ENCODE peak calls at places on chromosomes 3 and 15, in six cellular contexts. One of them, this sample, is unnamed.
A peak's percentile ranks its signal among the peaks of the same experiment; 100 is the strongest.

GRCh38 chr15:87877114-87877810 is 379.3 kb downstream of the NTRK3 start:
- DNase-seq in uterus: no peak
- DNase-seq in heart left ventricle: peak; percentile 73
- DNase-seq in ovary: no peak
- DNase-seq in cardiac muscle cell: peak; percentile 93
- DNase-seq in sigmoid colon: no peak
- DNase-seq in this sample: no peak

GRCh38 chr3:10154335-10155122 is 10.2 kb upstream of the IRAK2 start:
- DNase-seq in uterus: no peak
- DNase-seq in heart left ventricle: no peak
- DNase-seq in ovary: no peak
- DNase-seq in cardiac muscle cell: no peak
- DNase-seq in sigmoid colon: no peak
- DNase-seq in this sample: no peak

GRCh38 chr3:99637381-99638111 is 848 bp upstream of the COL8A1 start:
- DNase-seq in uterus: peak; percentile 37
- DNase-seq in heart left ventricle: peak; percentile 29
- DNase-seq in ovary: peak; percentile 51
- DNase-seq in cardiac muscle cell: peak; percentile 67
- DNase-seq in sigmoid colon: no peak
- DNase-seq in this sample: no peak

GRCh38 chr15:60395276-60396011 is 2.3 kb downstream of the ANXA2 start:
- DNase-seq in uterus: no peak
- DNase-seq in heart left ventricle: no peak
- DNase-seq in ovary: no peak
- DNase-seq in cardiac muscle cell: no peak
- DNase-seq in sigmoid colon: no peak
- DNase-seq in this sample: no peak

GRCh38 chr3:80244390-80244789 is 476.6 kb upstream of the ROBO1 start:
- DNase-seq in uterus: no peak
- DNase-seq in heart left ventricle: no peak
- DNase-seq in ovary: no peak
- DNase-seq in cardiac muscle cell: peak; percentile 63
- DNase-seq in sigmoid colon: no peak
- DNase-seq in this sample: no peak

GRCh38 chr3:49172616-49173041 is 1.2 kb downstream of the KLHDC8B start:
- DNase-seq in uterus: no peak
- DNase-seq in heart left ventricle: no peak
- DNase-seq in ovary: peak; percentile 50
- DNase-seq in cardiac muscle cell: no peak
- DNase-seq in sigmoid colon: no peak
- DNase-seq in this sample: no peak

GRCh38 chr3:136105044-136105443 is 91.1 kb downstream of the MSL2 start:
- DNase-seq in uterus: no peak
- DNase-seq in heart left ventricle: no peak
- DNase-seq in ovary: no peak
- DNase-seq in cardiac muscle cell: no peak
- DNase-seq in sigmoid colon: no peak
- DNase-seq in this sample: no peak

GRCh38 chr3:130276203-130276803 is 69.2 kb upstream of the COL6A5 start:
- DNase-seq in uterus: no peak
- DNase-seq in heart left ventricle: no peak
- DNase-seq in ovary: no peak
- DNase-seq in cardiac muscle cell: peak; percentile 80
- DNase-seq in sigmoid colon: no peak
- DNase-seq in this sample: no peak

GRCh38 chr15:95646892-95647291 is 683.6 kb upstream of the NR2F2 start:
- DNase-seq in uterus: no peak
- DNase-seq in heart left ventricle: no peak
- DNase-seq in ovary: no peak
- DNase-seq in cardiac muscle cell: no peak
- DNase-seq in sigmoid colon: no peak
- DNase-seq in this sample: no peak

GRCh38 chr3:127792664-127793292 is 29.5 kb downstream of the MGLL start:
- DNase-seq in uterus: peak; percentile 40
- DNase-seq in heart left ventricle: peak; percentile 81
- DNase-seq in ovary: no peak
- DNase-seq in cardiac muscle cell: peak; percentile 90
- DNase-seq in sigmoid colon: peak; percentile 83
- DNase-seq in this sample: peak; percentile 49

GRCh38 chr3:31934018-31934417 is 47.0 kb downstream of the OSBPL10 start:
- DNase-seq in uterus: no peak
- DNase-seq in heart left ventricle: no peak
- DNase-seq in ovary: no peak
- DNase-seq in cardiac muscle cell: peak; percentile 40
- DNase-seq in sigmoid colon: no peak
- DNase-seq in this sample: no peak

GRCh38 chr3:17059966-17060560 is 175.3 kb downstream of the PLCL2 start:
- DNase-seq in uterus: no peak
- DNase-seq in heart left ventricle: no peak
- DNase-seq in ovary: no peak
- DNase-seq in cardiac muscle cell: no peak
- DNase-seq in sigmoid colon: no peak
- DNase-seq in this sample: no peak

GRCh38 chr3:150543531-150543930 is 2.8 kb downstream of the SERP1 start:
- DNase-seq in uterus: no peak
- DNase-seq in heart left ventricle: no peak
- DNase-seq in ovary: no peak
- DNase-seq in cardiac muscle cell: no peak
- DNase-seq in sigmoid colon: no peak
- DNase-seq in this sample: no peak

GRCh38 chr3:24523988-24524727 is 29.5 kb upstream of the THRB start:
- DNase-seq in uterus: no peak
- DNase-seq in heart left ventricle: no peak
- DNase-seq in ovary: no peak
- DNase-seq in cardiac muscle cell: no peak
- DNase-seq in sigmoid colon: no peak
- DNase-seq in this sample: no peak

GRCh38 chr3:46829699-46830208 is 33.5 kb downstream of the MYL3 start:
- DNase-seq in uterus: no peak
- DNase-seq in heart left ventricle: no peak
- DNase-seq in ovary: no peak
- DNase-seq in cardiac muscle cell: no peak
- DNase-seq in sigmoid colon: no peak
- DNase-seq in this sample: no peak

GRCh38 chr3:47399531-47400270 is 18.9 kb downstream of the PTPN23 start:
- DNase-seq in uterus: no peak
- DNase-seq in heart left ventricle: no peak
- DNase-seq in ovary: no peak
- DNase-seq in cardiac muscle cell: no peak
- DNase-seq in sigmoid colon: no peak
- DNase-seq in this sample: no peak

GRCh38 chr15:34650177-34650576 is 66.7 kb upstream of the GOLGA8B start:
- DNase-seq in uterus: no peak
- DNase-seq in heart left ventricle: no peak
- DNase-seq in ovary: no peak
- DNase-seq in cardiac muscle cell: peak; percentile 1
- DNase-seq in sigmoid colon: no peak
- DNase-seq in this sample: no peak

GRCh38 chr3:186108106-186108940 is 566 bp downstream of the ETV5 start:
- DNase-seq in uterus: no peak
- DNase-seq in heart left ventricle: peak; percentile 57
- DNase-seq in ovary: peak; percentile 62
- DNase-seq in cardiac muscle cell: peak; percentile 64
- DNase-seq in sigmoid colon: peak; percentile 72
- DNase-seq in this sample: peak; percentile 34

GRCh38 chr3:53804697-53805462 is 41.3 kb downstream of the CHDH start:
- DNase-seq in uterus: peak; percentile 28
- DNase-seq in heart left ventricle: no peak
- DNase-seq in ovary: no peak
- DNase-seq in cardiac muscle cell: peak; percentile 61
- DNase-seq in sigmoid colon: peak; percentile 40
- DNase-seq in this sample: peak; percentile 78

GRCh38 chr3:65883614-65884013 is 155.1 kb downstream of the MAGI1 start:
- DNase-seq in uterus: no peak
- DNase-seq in heart left ventricle: no peak
- DNase-seq in ovary: no peak
- DNase-seq in cardiac muscle cell: peak; percentile 42
- DNase-seq in sigmoid colon: no peak
- DNase-seq in this sample: no peak

DNA sequence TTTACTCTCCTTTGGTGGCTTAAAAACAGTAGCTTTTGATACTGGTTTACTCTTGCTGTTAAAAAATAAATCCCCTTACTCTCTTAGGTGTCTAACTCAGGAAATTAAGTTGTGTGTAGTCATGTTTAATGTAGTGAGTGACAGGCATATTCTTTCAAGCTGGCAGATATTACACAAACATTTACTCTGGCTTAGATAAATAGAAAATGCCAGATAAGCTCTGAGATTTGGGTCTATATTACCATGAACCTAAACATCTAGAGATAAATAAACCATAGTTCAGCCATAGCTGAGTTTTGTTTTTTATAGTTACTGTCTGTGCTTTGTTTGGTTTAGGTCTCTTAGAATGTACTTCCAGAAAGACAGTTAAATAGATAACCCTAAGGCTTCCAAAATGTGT is 2.4 kb downstream of the SEMA6D start:
- DNase-seq in uterus: no peak
- DNase-seq in heart left ventricle: no peak
- DNase-seq in ovary: no peak
- DNase-seq in cardiac muscle cell: no peak
- DNase-seq in sigmoid colon: no peak
- DNase-seq in this sample: no peak
- H3K4me3 ChIP-seq in uterus: peak overlapping the region; percentile 44
- H3K4me3 ChIP-seq in heart left ventricle: peak overlapping the region; percentile 91
- H3K4me3 ChIP-seq in ovary: peak overlapping the region; percentile 69
- H3K4me3 ChIP-seq in cardiac muscle cell: peak overlapping the region; percentile 83
- H3K4me3 ChIP-seq in sigmoid colon: peak overlapping the region; percentile 77
- H3K4me3 ChIP-seq in this sample: peak overlapping the region; percentile 78

GRCh38 chr15:39629376-39629775 is 48.5 kb downstream of the THBS1 start:
- DNase-seq in uterus: no peak
- DNase-seq in heart left ventricle: no peak
- DNase-seq in ovary: no peak
- DNase-seq in cardiac muscle cell: peak; percentile 54
- DNase-seq in sigmoid colon: no peak
- DNase-seq in this sample: no peak

GRCh38 chr15:39628821-39629220 is 47.9 kb downstream of the THBS1 start:
- DNase-seq in uterus: no peak
- DNase-seq in heart left ventricle: no peak
- DNase-seq in ovary: no peak
- DNase-seq in cardiac muscle cell: no peak
- DNase-seq in sigmoid colon: no peak
- DNase-seq in this sample: no peak

GRCh38 chr15:39628131-39628482 is 47.2 kb downstream of the THBS1 start:
- DNase-seq in uterus: no peak
- DNase-seq in heart left ventricle: peak; percentile 47
- DNase-seq in ovary: no peak
- DNase-seq in cardiac muscle cell: no peak
- DNase-seq in sigmoid colon: no peak
- DNase-seq in this sample: no peak

GRCh38 chr15:39625856-39626255 is 45.0 kb downstream of the THBS1 start:
- DNase-seq in uterus: no peak
- DNase-seq in heart left ventricle: no peak
- DNase-seq in ovary: no peak
- DNase-seq in cardiac muscle cell: no peak
- DNase-seq in sigmoid colon: no peak
- DNase-seq in this sample: no peak

DNA sequence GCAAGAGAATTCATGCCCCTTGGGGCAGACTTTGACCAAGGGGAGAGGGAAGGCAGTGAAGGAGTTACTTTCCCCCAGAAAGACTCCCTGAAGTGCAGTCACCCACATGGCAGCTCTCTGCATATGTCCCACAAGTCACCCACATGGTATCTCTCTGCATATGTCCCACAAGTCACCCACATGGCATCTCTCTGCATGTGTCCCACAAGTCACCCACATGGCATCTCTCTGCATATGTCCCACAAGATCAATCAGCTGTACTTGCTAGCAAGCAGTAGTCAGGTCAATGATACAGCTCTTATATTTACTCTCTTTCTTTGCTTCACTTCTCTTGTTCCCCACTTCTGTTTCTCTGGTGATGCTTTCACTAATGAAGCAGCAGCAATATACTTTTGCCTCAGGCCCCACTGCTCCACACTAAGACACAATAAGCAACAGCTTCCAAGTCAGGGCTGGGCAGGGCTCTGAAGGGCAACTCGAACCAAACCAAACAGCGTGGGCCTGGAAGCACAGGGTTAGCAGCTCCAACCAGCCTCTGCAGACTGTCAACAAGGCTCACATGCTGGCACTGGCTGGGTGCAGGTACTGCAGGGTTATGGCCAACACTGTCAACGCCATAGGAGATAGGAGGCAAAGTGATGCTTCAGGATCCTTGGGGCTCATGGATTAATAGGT is 46.7 kb downstream of the THBS1 start:
- DNase-seq in uterus: no peak
- DNase-seq in heart left ventricle: peak; percentile 37
- DNase-seq in ovary: no peak
- DNase-seq in cardiac muscle cell: no peak
- DNase-seq in sigmoid colon: no peak
- DNase-seq in this sample: no peak
- H3K27ac ChIP-seq in uterus: no peak overlapping the region
- H3K27ac ChIP-seq in heart left ventricle: peak overlapping the region; percentile 69
- H3K27ac ChIP-seq in ovary: no peak overlapping the region
- H3K27ac ChIP-seq in cardiac muscle cell: peak overlapping the region; percentile 31
- H3K27ac ChIP-seq in sigmoid colon: no peak overlapping the region
- H3K27ac ChIP-seq in this sample: no peak overlapping the region

GRCh38 chr3:148815736-148816135 is 11.9 kb upstream of the CPB1 start:
- DNase-seq in uterus: no peak
- DNase-seq in heart left ventricle: no peak
- DNase-seq in ovary: no peak
- DNase-seq in cardiac muscle cell: no peak
- DNase-seq in sigmoid colon: no peak
- DNase-seq in this sample: no peak
- TF ChIP-seq CTCF in uterus: no peak
- TF ChIP-seq CTCF in heart left ventricle: no peak
- TF ChIP-seq CTCF in ovary: no peak
- TF ChIP-seq CTCF in cardiac muscle cell: no peak
- TF ChIP-seq CTCF in sigmoid colon: no peak
- TF ChIP-seq CTCF in this sample: no peak

GRCh38 chr3:187950671-187951070 is 203.3 kb upstream of the LPP start:
- DNase-seq in uterus: no peak
- DNase-seq in heart left ventricle: no peak
- DNase-seq in ovary: no peak
- DNase-seq in cardiac muscle cell: no peak
- DNase-seq in sigmoid colon: no peak
- DNase-seq in this sample: no peak
- H3K4me3 ChIP-seq in uterus: no peak overlapping the region
- H3K4me3 ChIP-seq in heart left ventricle: no peak overlapping the region
- H3K4me3 ChIP-seq in ovary: no peak overlapping the region
- H3K4me3 ChIP-seq in cardiac muscle cell: no peak overlapping the region
- H3K4me3 ChIP-seq in sigmoid colon: no peak overlapping the region
- H3K4me3 ChIP-seq in this sample: no peak overlapping the region

This sample was measured in dorsolateral prefrontal cortex.